ENCODE peak calls at places on chromosomes 2 and 18, in seven cellular contexts. C, O, N, T, Y, F and M are unnamed samples.

GRCh38 chr18:59909289-59910036 is 9.7 kb downstream of the PMAIP1 start:
- DNase-seq in C (no peak), O (no peak), N (no peak), T (no peak), Y (no peak), F (no peak), M (no peak)

GRCh38 chr18:48715651-48716354 is 177.0 kb downstream of the CTIF start:
- DNase-seq in C (no peak), O (no peak), N (no peak), T (no peak), Y (peak), F (no peak), M (no peak)

GRCh38 chr2:72208225-72208624 is 60.6 kb upstream of the CYP26B1 start:
- DNase-seq in C (no peak), O (no peak), N (no peak), T (no peak), Y (no peak), F (no peak), M (no peak)

GRCh38 chr18:62384610-62385097 is 59.5 kb downstream of the TNFRSF11A start:
- DNase-seq in C (no peak), O (no peak), N (no peak), T (no peak), Y (no peak), F (no peak), M (peak)

GRCh38 chr2:58569460-58570185 is 328.5 kb upstream of the FANCL start:
- DNase-seq in C (no peak), O (no peak), N (no peak), T (no peak), Y (peak), F (no peak), M (no peak)

GRCh38 chr2:217887841-217888665 is 114.7 kb downstream of the TNS1 start:
- DNase-seq in C (no peak), O (no peak), N (no peak), T (no peak), Y (no peak), F (no peak), M (no peak)

GRCh38 chr2:78992451-78992806 is 33.1 kb upstream of the REG3G start:
- DNase-seq in C (peak), O (no peak), N (no peak), T (peak), Y (peak), F (no peak), M (peak)

GRCh38 chr2:95728878-95729511 is 137.2 kb downstream of the TRIM43 start:
- DNase-seq in C (peak), O (peak), N (peak), T (peak), Y (peak), F (peak), M (peak)

GRCh38 chr2:178629463-178629862 is 149.2 kb downstream of the PLEKHA3 start:
- DNase-seq in C (no peak), O (no peak), N (no peak), T (no peak), Y (no peak), F (no peak), M (no peak)

GRCh38 chr18:60060578-60060977 is 160.8 kb downstream of the PMAIP1 start:
- DNase-seq in C (no peak), O (no peak), N (no peak), T (no peak), Y (no peak), F (no peak), M (no peak)

GRCh38 chr2:12340164-12340563 is 376.6 kb upstream of the TRIB2 start:
- DNase-seq in C (no peak), O (no peak), N (no peak), T (no peak), Y (no peak), F (no peak), M (no peak)

GRCh38 chr18:11246466-11246865 is 97.1 kb upstream of the PIEZO2 start:
- DNase-seq in C (no peak), O (no peak), N (no peak), T (no peak), Y (no peak), F (no peak), M (no peak)

GRCh38 chr2:200618051-200618419 is 32.2 kb downstream of the AOX1 start:
- DNase-seq in C (no peak), O (no peak), N (no peak), T (no peak), Y (no peak), F (no peak), M (no peak)

GRCh38 chr2:226647626-226648518 is 151.7 kb downstream of the IRS1 start:
- DNase-seq in C (no peak), O (no peak), N (no peak), T (no peak), Y (no peak), F (no peak), M (no peak)

GRCh38 chr18:59957957-59958356 is 58.2 kb downstream of the PMAIP1 start:
- DNase-seq in C (peak), O (no peak), N (peak), T (peak), Y (no peak), F (peak), M (no peak)

GRCh38 chr2:152055366-152056108 is 43.3 kb downstream of the CACNB4 start:
- DNase-seq in C (no peak), O (no peak), N (no peak), T (no peak), Y (no peak), F (no peak), M (no peak)

GRCh38 chr2:196166876-196167275 is 4.5 kb downstream of the STK17B start:
- DNase-seq in C (no peak), O (no peak), N (no peak), T (no peak), Y (no peak), F (no peak), M (no peak)

GRCh38 chr18:28109781-28110460 is 67.0 kb downstream of the CDH2 start:
- DNase-seq in C (no peak), O (no peak), N (no peak), T (peak), Y (no peak), F (no peak), M (no peak)

GRCh38 chr2:46873632-46874068 is 42.0 kb downstream of the MCFD2 start:
- DNase-seq in C (no peak), O (peak), N (no peak), T (no peak), Y (no peak), F (no peak), M (no peak)

GRCh38 chr2:191552036-191552435 is 125.9 kb upstream of the NABP1 start:
- DNase-seq in C (no peak), O (no peak), N (no peak), T (no peak), Y (no peak), F (no peak), M (no peak)

GRCh38 chr2:96617012-96617411 is 21.1 kb downstream of the KANSL3 start:
- DNase-seq in C (no peak), O (no peak), N (no peak), T (no peak), Y (no peak), F (no peak), M (no peak)

GRCh38 chr2:201955702-201956141 is 77.9 kb upstream of the FZD7 start:
- DNase-seq in C (no peak), O (no peak), N (no peak), T (peak), Y (no peak), F (no peak), M (no peak)